ENCODE peak calls at places on chromosomes 16 and 17, in five cellular contexts. N is HFF-Myc; J is stimulated activated CD4-positive, alpha-beta T cell treated with anti-CD3 and anti-CD28 coated beads, Interleukin-2, amount 100 ng/mL, for 48 hours; I is NCI-H1436; Z is Calu3. Y is an unnamed sample.

GRCh38 chr17:4980644-4981216 is 6.7 kb downstream of the CAMTA2 start:
- DNase-seq in J (peak; percentile 53), I (peak; percentile 56), N (no peak), Z (peak; percentile 43), Y (peak; percentile 19)

GRCh38 chr16:65658339-65659275 is 536.7 kb upstream of the CDH11 start:
- DNase-seq in N (peak; percentile 91), I (no peak), J (no peak), Z (no peak), Y (no peak)

GRCh38 chr16:54174201-54174600 is 112.4 kb downstream of the IRX3 start:
- DNase-seq in N (no peak), I (no peak), Z (no peak), J (no peak), Y (no peak)

GRCh38 chr17:48432820-48433775 is 3.1 kb upstream of the SKAP1 start:
- DNase-seq in N (no peak), I (no peak), J (no peak), Z (no peak), Y (no peak)

GRCh38 chr16:4713663-4714501 is 20.2 kb downstream of the ANKS3 start:
- DNase-seq in N (no peak), I (no peak), J (no peak), Z (no peak), Y (no peak)

GRCh38 chr16:57394444-57394843 is 10.1 kb upstream of the CCL17 start:
- DNase-seq in I (no peak), Z (peak; percentile 71), N (no peak), J (no peak), Y (no peak)

GRCh38 chr17:78925234-78925633 is at the start of gene TIMP2:
- DNase-seq in J (peak; percentile 40), Z (peak; percentile 87), N (peak; percentile 43), I (peak; percentile 91), Y (peak; percentile 85)

GRCh38 chr17:36972186-36972686 is 23.5 kb downstream of the AATF start:
- DNase-seq in Z (no peak), J (no peak), N (no peak), I (no peak), Y (no peak)

GRCh38 chr17:6555331-6556120 is 829 bp downstream of the PITPNM3 start:
- DNase-seq in I (no peak), N (no peak), J (no peak), Z (peak; percentile 53), Y (no peak)

GRCh38 chr17:66855204-66855603 is 20.3 kb downstream of the CACNG5 start:
- DNase-seq in J (peak; percentile 47), N (no peak), I (no peak), Z (peak; percentile 20), Y (no peak)

GRCh38 chr16:4116328-4117249 is at the start of gene ADCY9:
- DNase-seq in J (peak; percentile 62), I (peak; percentile 71), Z (peak; percentile 86), N (no peak), Y (peak; percentile 57)

GRCh38 chr17:79612468-79613194 is 1.8 kb upstream of the RBFOX3 start:
- DNase-seq in J (peak; percentile 47), I (peak; percentile 53), N (no peak), Z (peak; percentile 82), Y (peak; percentile 34)

GRCh38 chr17:16440814-16441629 is 25.7 kb downstream of the TRPV2 start:
- DNase-seq in N (no peak), J (no peak), I (no peak), Z (no peak), Y (no peak)

GRCh38 chr17:65633988-65634387 is 72.5 kb upstream of the AXIN2 start:
- DNase-seq in N (no peak), I (no peak), J (no peak), Z (no peak), Y (no peak)

GRCh38 chr16:49876716-49877129 is 20.8 kb upstream of the ZNF423 start:
- DNase-seq in N (no peak), Z (peak; percentile 66), I (no peak), J (peak; percentile 53), Y (no peak)

GRCh38 chr16:30721606-30722005 is 22.6 kb downstream of the SRCAP start:
- DNase-seq in I (no peak), J (no peak), Z (no peak), N (no peak), Y (no peak)

GRCh38 chr17:46726106-46726670 is 92.3 kb downstream of the WNT3 start:
- DNase-seq in J (no peak), N (no peak), Z (no peak), I (no peak), Y (no peak)

GRCh38 chr16:1612320-1613111 is at the start of gene CRAMP1:
- DNase-seq in N (no peak), J (peak; percentile 19), I (no peak), Z (peak; percentile 26), Y (no peak)

GRCh38 chr16:69116911-69117310 is 11.5 kb downstream of the HAS3 start:
- DNase-seq in N (no peak), I (no peak), Z (no peak), J (no peak), Y (no peak)

GRCh38 chr17:65670667-65671371 is 109.4 kb upstream of the AXIN2 start:
- DNase-seq in N (no peak), I (no peak), J (no peak), Z (no peak), Y (no peak)

GRCh38 chr16:23597003-23597756 is 1.1 kb upstream of the NDUFAB1 start:
- DNase-seq in J (no peak), Z (peak; percentile 15), I (no peak), N (no peak), Y (no peak)

GRCh38 chr16:49638696-49639629 is 216.9 kb downstream of the ZNF423 start:
- DNase-seq in J (no peak), N (no peak), Z (no peak), I (no peak), Y (no peak)

GRCh38 chr16:1279945-1280589 is 24.2 kb downstream of the TPSD1 start:
- DNase-seq in Z (no peak), I (no peak), N (no peak), J (no peak), Y (no peak)

GRCh38 chr16:85216522-85217375 is 104.5 kb upstream of the CIBAR2 start:
- DNase-seq in Z (no peak), J (no peak), N (no peak), I (no peak), Y (no peak)

GRCh38 chr17:36501963-36502362 is 15.5 kb downstream of the ZNHIT3 start:
- DNase-seq in Z (no peak), N (no peak), J (no peak), I (no peak), Y (no peak)

GRCh38 chr16:87194172-87194571 is 123.0 kb downstream of the C16orf95 start:
- DNase-seq in N (no peak), J (no peak), I (no peak), Z (no peak), Y (no peak)